ENCODE peak calls at places on chromosomes 16 and 17, in ten cellular contexts. M, I, L, W, F, B, Q, E, V and X are unnamed samples.

GRCh38 chr17:28112199-28112995 is 69.9 kb downstream of the NLK start:
- DNase-seq in V (no peak), I (no peak), M (peak), W (no peak), L (peak), B (no peak), Q (no peak), E (peak), F (peak), X (no peak)

GRCh38 chr16:73166972-73167550 is 119.1 kb upstream of the ZFHX3 start:
- DNase-seq in E (no peak), L (peak), F (peak), V (no peak), M (no peak), I (no peak), W (no peak), B (no peak), Q (no peak), X (no peak)

GRCh38 chr17:68955181-68955841 is at the start of gene ABCA8:
- DNase-seq in V (no peak), I (no peak), Q (no peak), M (peak), F (peak), E (peak), W (peak), L (peak), B (peak), X (no peak)

GRCh38 chr17:67178555-67178954 is 66.4 kb downstream of the HELZ start:
- DNase-seq in Q (no peak), V (no peak), I (no peak), M (no peak), E (no peak), L (no peak), W (no peak), B (no peak), F (no peak), X (no peak)

GRCh38 chr16:57570301-57571070 is 28.0 kb downstream of the ADGRG5 start:
- DNase-seq in L (no peak), V (no peak), F (no peak), E (no peak), B (no peak), Q (no peak), I (no peak), W (no peak), M (no peak), X (no peak)

GRCh38 chr16:53809088-53809951 is 105.4 kb downstream of the FTO start:
- DNase-seq in M (peak), F (peak), L (peak), V (no peak), Q (no peak), B (no peak), W (peak), E (peak), I (no peak), X (peak)

GRCh38 chr17:34499576-34499975 is 79.8 kb upstream of the TMEM132E start:
- DNase-seq in V (no peak), L (peak), W (no peak), B (no peak), E (peak), Q (no peak), F (peak), I (peak), M (peak), X (peak)

GRCh38 chr17:31427684-31428083 is 36.2 kb downstream of the RAB11FIP4 start:
- DNase-seq in B (no peak), E (no peak), L (no peak), I (no peak), Q (no peak), W (no peak), V (no peak), M (no peak), F (no peak), X (no peak)

GRCh38 chr17:63792055-63792729 is 18.2 kb downstream of the DDX42 start:
- DNase-seq in M (no peak), Q (no peak), E (no peak), I (no peak), F (no peak), V (no peak), W (no peak), B (no peak), L (no peak), X (peak)

GRCh38 chr16:30076276-30076791 is 540 bp downstream of the PPP4C start:
- DNase-seq in B (no peak), E (no peak), V (no peak), I (no peak), W (no peak), F (no peak), M (no peak), L (no peak), Q (no peak), X (no peak)

GRCh38 chr16:74667215-74667765 is 613 bp upstream of the RFWD3 start:
- DNase-seq in E (peak), F (peak), B (peak), I (peak), L (peak), V (peak), W (no peak), M (no peak), Q (no peak), X (no peak)

GRCh38 chr16:88556294-88556988 is 13.8 kb upstream of the ZC3H18 start:
- DNase-seq in W (no peak), E (no peak), V (no peak), F (no peak), Q (no peak), M (no peak), L (no peak), I (no peak), B (no peak), X (no peak)

GRCh38 chr16:80852261-80852872 is 48.0 kb upstream of the CDYL2 start:
- DNase-seq in W (no peak), V (peak), M (peak), I (peak), B (no peak), F (peak), Q (no peak), E (peak), L (peak), X (peak)

GRCh38 chr16:28317040-28317880 is 24.9 kb downstream of the SBK1 start:
- DNase-seq in L (peak), E (peak), M (peak), W (no peak), F (peak), V (peak), Q (peak), I (peak), B (peak), X (peak)

GRCh38 chr16:38941-39892 is 14.2 kb downstream of the POLR3K start:
- DNase-seq in V (peak), B (no peak), I (no peak), W (no peak), M (no peak), Q (peak), F (no peak), L (no peak), E (no peak), X (peak)

GRCh38 chr17:69431835-69432234 is 17.3 kb downstream of the MAP2K6 start:
- DNase-seq in V (no peak), Q (no peak), E (no peak), B (no peak), M (no peak), I (no peak), W (no peak), L (no peak), F (no peak), X (no peak)

GRCh38 chr17:63557416-63557815 is 7.1 kb downstream of the DCAF7 start:
- DNase-seq in B (no peak), M (no peak), F (no peak), L (no peak), Q (no peak), E (no peak), I (no peak), V (no peak), W (no peak), X (no peak)

GRCh38 chr17:29158096-29158495 is 22.1 kb downstream of the MYO18A start:
- DNase-seq in F (no peak), V (no peak), L (no peak), E (no peak), I (no peak), M (no peak), Q (no peak), W (no peak), B (no peak), X (no peak)

GRCh38 chr16:74321356-74321755 is 24.7 kb downstream of the PSMD7 start:
- DNase-seq in V (no peak), L (peak), I (no peak), W (no peak), E (no peak), Q (no peak), B (no peak), F (no peak), M (no peak), X (no peak)

GRCh38 chr17:29933379-29933778 is 3.4 kb upstream of the SSH2 start:
- DNase-seq in M (peak), I (peak), Q (no peak), F (peak), L (peak), E (peak), W (no peak), V (no peak), B (no peak), X (peak)

GRCh38 chr17:2064511-2064910 is 9.6 kb downstream of the HIC1 start:
- DNase-seq in E (no peak), M (peak), B (peak), V (no peak), Q (no peak), L (no peak), F (peak), I (no peak), W (no peak), X (no peak)

GRCh38 chr17:82931696-82932060 is 91.9 kb upstream of the ZNF750 start:
- DNase-seq in I (no peak), F (peak), L (peak), V (peak), Q (no peak), W (peak), B (peak), M (peak), E (peak), X (peak)

GRCh38 chr17:1001640-1002411 is 4.9 kb downstream of the TIMM22 start:
- DNase-seq in V (peak), E (peak), W (no peak), M (peak), Q (no peak), B (no peak), I (no peak), L (peak), F (peak), X (no peak)

GRCh38 chr17:6940186-6940649 is 55.6 kb upstream of the ALOX12 start:
- DNase-seq in B (no peak), L (peak), M (peak), Q (no peak), V (no peak), F (no peak), W (no peak), E (no peak), I (no peak), X (no peak)

GRCh38 chr17:67528751-67529436 is 151.8 kb downstream of the PITPNC1 start:
- DNase-seq in W (peak), E (peak), V (peak), Q (peak), F (peak), B (peak), I (peak), L (peak), M (peak), X (peak)

GRCh38 chr17:57404073-57404472 is 147.8 kb downstream of the MSI2 start:
- DNase-seq in W (no peak), E (no peak), M (no peak), Q (no peak), L (no peak), B (no peak), F (no peak), V (peak), I (no peak), X (no peak)
- TF ChIP-seq CTCF in W (no peak), E (no peak), M (no peak), Q (no peak), L (no peak), B (no peak), F (no peak), V (no peak), I (no peak), X (peak)

GRCh38 chr17:65027305-65027704 is 29.2 kb downstream of the GNA13 start:
- DNase-seq in E (peak), M (peak), V (no peak), B (no peak), Q (no peak), F (peak), L (peak), I (peak), W (no peak), X (peak)
- TF ChIP-seq CTCF in E (peak), M (peak), V (peak), B (peak), Q (no peak), F (peak), L (peak), I (peak), W (peak), X (peak)

DNA sequence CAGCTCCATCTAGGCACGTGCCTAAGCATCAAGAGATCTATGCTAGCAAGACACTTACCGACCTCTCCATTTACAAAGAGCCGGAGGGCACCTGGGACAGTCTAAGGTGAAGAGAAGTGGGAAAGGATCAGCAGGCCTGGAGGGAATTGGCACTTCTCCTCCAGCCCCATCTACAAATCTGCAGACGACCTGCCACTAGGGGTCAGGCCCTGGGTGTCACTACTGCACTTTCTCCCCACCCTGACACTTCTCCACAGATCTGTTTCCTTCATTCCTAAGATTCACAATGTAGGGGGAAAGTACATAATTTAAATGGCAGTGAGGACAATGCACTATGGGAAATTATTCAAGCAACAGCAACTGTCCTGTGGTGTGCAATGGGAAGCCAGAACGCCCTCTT is 8.1 kb downstream of the MKS1 start:
- DNase-seq in M (no peak), V (no peak), W (no peak), E (no peak), Q (no peak), L (no peak), F (no peak), B (no peak), I (no peak), X (no peak)
- TF ChIP-seq CTCF in M (no peak), V (no peak), W (no peak), E (no peak), Q (no peak), L (no peak), F (peak), B (no peak), I (peak), X (no peak)

GRCh38 chr16:68310441-68311315 is at the start of the genes PRMT7 and SLC7A6OS:
- DNase-seq in I (peak), B (peak), F (peak), Q (peak), W (peak), M (peak), L (peak), E (peak), V (peak), X (peak)
- TF ChIP-seq CTCF in I (no peak), B (no peak), F (peak), Q (no peak), W (no peak), M (no peak), L (peak), E (peak), V (no peak), X (peak)

GRCh38 chr16:85553436-85554113 is 59.5 kb upstream of the GSE1 start:
- DNase-seq in W (no peak), V (peak), L (peak), Q (peak), E (peak), B (peak), M (peak), I (no peak), F (peak), X (no peak)
- TF ChIP-seq CTCF in W (peak), V (no peak), L (no peak), Q (peak), E (peak), B (peak), M (no peak), I (peak), F (no peak), X (peak)

GRCh38 chr17:73210002-73210678 is 17.3 kb downstream of the COG1 start:
- DNase-seq in Q (no peak), V (no peak), W (no peak), I (no peak), L (no peak), B (no peak), F (no peak), M (no peak), E (no peak), X (no peak)

GRCh38 chr17:73214851-73215250 is 22.0 kb downstream of the COG1 start:
- DNase-seq in E (no peak), F (no peak), V (no peak), W (no peak), B (no peak), L (no peak), M (no peak), I (no peak), Q (no peak), X (no peak)

GRCh38 chr17:73211745-73212144 is 18.9 kb downstream of the COG1 start:
- DNase-seq in E (no peak), W (no peak), L (no peak), I (no peak), F (no peak), Q (no peak), M (no peak), B (no peak), V (no peak), X (no peak)

GRCh38 chr17:73214008-73214407 is 21.2 kb downstream of the COG1 start:
- DNase-seq in I (no peak), B (no peak), V (no peak), F (no peak), Q (no peak), W (no peak), M (no peak), E (no peak), L (no peak), X (no peak)

DNA sequence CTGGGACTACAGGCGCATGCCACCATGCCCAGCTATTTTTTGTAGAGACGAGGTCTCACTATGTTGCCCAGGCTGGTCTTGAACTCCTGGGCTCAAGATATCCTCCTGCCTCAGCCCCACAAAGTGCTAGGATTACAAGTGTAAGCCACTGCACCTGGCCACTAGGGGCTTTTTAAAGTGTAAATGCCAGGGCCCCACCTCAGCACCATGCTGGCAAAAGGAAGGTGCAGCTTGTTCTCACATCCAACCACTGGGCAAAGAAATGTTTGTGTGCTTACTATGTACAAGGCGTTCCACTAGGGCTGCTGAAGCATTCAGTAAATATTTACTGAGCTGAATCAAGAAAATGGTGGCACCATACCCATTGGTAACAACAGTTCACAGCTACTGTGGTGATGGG is 22.6 kb downstream of the COG1 start:
- DNase-seq in E (no peak), M (no peak), Q (no peak), B (no peak), I (no peak), W (no peak), L (no peak), V (no peak), F (no peak), X (no peak)
- TF ChIP-seq CTCF in E (no peak), M (no peak), Q (no peak), B (no peak), I (peak), W (peak), L (no peak), V (no peak), F (no peak), X (peak)

GRCh38 chr17:17384961-17385360 is 81.8 kb downstream of the NT5M start:
- DNase-seq in I (no peak), V (no peak), L (no peak), E (no peak), M (no peak), Q (no peak), F (no peak), B (no peak), W (no peak), X (no peak)

GRCh38 chr17:17386143-17386800 is 83.1 kb downstream of the NT5M start:
- DNase-seq in W (no peak), B (peak), V (no peak), L (no peak), M (no peak), I (no peak), Q (no peak), E (no peak), F (no peak), X (no peak)

GRCh38 chr17:17387017-17387416 is 83.8 kb downstream of the NT5M start:
- DNase-seq in Q (no peak), W (no peak), V (peak), E (no peak), I (no peak), F (no peak), B (no peak), M (no peak), L (no peak), X (peak)

GRCh38 chr17:17384291-17384615 is 81.1 kb downstream of the NT5M start:
- DNase-seq in I (no peak), B (no peak), F (no peak), M (no peak), V (no peak), E (no peak), L (no peak), W (no peak), Q (no peak), X (no peak)

DNA sequence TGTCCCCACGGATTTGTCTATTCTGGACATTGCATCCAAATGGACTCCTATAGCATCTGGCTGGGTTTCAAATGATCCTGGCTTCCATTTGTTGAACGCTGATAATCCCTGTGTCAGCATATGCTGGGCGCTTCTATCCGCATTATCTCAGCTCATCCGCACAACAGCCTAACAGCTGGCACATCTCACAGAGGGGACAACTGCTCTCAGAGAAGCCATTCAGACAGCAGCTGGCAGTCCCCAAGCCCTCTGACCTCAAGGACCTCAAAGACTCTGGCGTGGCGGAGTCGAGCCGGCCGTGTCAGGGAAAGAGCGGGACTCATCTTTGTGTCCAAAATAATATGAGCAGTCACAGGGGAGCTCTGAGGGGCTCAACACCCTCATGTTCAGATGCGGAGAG is 82.3 kb downstream of the NT5M start:
- DNase-seq in B (no peak), F (no peak), L (no peak), M (no peak), W (no peak), Q (no peak), E (no peak), I (peak), V (no peak), X (no peak)
- TF ChIP-seq CTCF in B (no peak), F (no peak), L (no peak), M (no peak), W (no peak), Q (no peak), E (no peak), I (no peak), V (no peak), X (no peak)